ENCODE peak calls at places on chromosomes 7 and 10, in seven cellular contexts. Q is left ventricle myocardium inferior, P is thoracic aorta, I is heart left ventricle, Y is body of pancreas, W is hepatocyte, U is ascending aorta. C is an unnamed sample. For H3K4me1, the result is how much of the 10 kb centered on the place peaks cover.

GRCh38 chr10:62814901-62815372 is 1.2 kb downstream of the EGR2 start:
- DNase-seq in Q (no peak), P (no peak), I (no peak), Y (peak), W (peak), U (no peak), C (no peak)

GRCh38 chr7:33183504-33183903 is 54.1 kb downstream of the BBS9 start:
- DNase-seq in Q (no peak), P (no peak), I (no peak), Y (no peak), W (no peak), U (no peak), C (no peak)

GRCh38 chr10:80094236-80094635 is 15.8 kb downstream of the TMEM254 start:
- DNase-seq in Q (no peak), P (no peak), I (no peak), Y (no peak), W (no peak), U (no peak), C (no peak)

GRCh38 chr7:20607216-20607615 is 8.3 kb upstream of the ABCB5 start:
- DNase-seq in Q (no peak), P (no peak), I (no peak), Y (no peak), W (no peak), U (no peak), C (no peak)

GRCh38 chr10:112750427-112751167 is 199.4 kb upstream of the TCF7L2 start:
- DNase-seq in Q (no peak), P (no peak), I (no peak), Y (no peak), W (peak), U (no peak), C (no peak)

GRCh38 chr10:10359263-10359662 is 658.4 kb upstream of the CELF2 start:
- DNase-seq in Q (no peak), P (no peak), I (no peak), Y (no peak), W (no peak), U (no peak), C (no peak)

GRCh38 chr10:84727398-84727797 is 399.0 kb downstream of the CCSER2 start:
- DNase-seq in Q (no peak), P (no peak), I (no peak), Y (no peak), W (no peak), U (no peak), C (no peak)

GRCh38 chr10:80210259-80210658 is 4.9 kb upstream of the ANXA11 start:
- DNase-seq in Q (no peak), P (no peak), I (no peak), Y (no peak), W (no peak), U (no peak), C (no peak)

GRCh38 chr10:14158575-14158974 is 172.1 kb downstream of the FRMD4A start:
- DNase-seq in Q (no peak), P (no peak), I (no peak), Y (no peak), W (no peak), U (no peak), C (no peak)

GRCh38 chr10:43404675-43405221 is 4.2 kb downstream of the HNRNPF start:
- DNase-seq in Q (no peak), P (no peak), I (no peak), Y (no peak), W (no peak), U (no peak), C (no peak)

GRCh38 chr10:72332423-72333110 is 22.2 kb downstream of the DNAJB12 start:
- DNase-seq in Q (no peak), P (no peak), I (no peak), Y (no peak), W (no peak), U (no peak), C (peak)

GRCh38 chr10:72334832-72335393 is 19.8 kb downstream of the DNAJB12 start:
- DNase-seq in Q (peak), P (peak), I (peak), Y (peak), W (peak), U (peak), C (peak)

GRCh38 chr10:72335394-72336258 is 19.1 kb downstream of the DNAJB12 start:
- DNase-seq in Q (peak), P (no peak), I (peak), Y (peak), W (peak), U (no peak), C (peak)

GRCh38 chr10:72333111-72334012 is 21.4 kb downstream of the DNAJB12 start:
- DNase-seq in Q (peak), P (no peak), I (no peak), Y (no peak), W (peak), U (no peak), C (peak)

GRCh38 chr10:72334196-72334831 is 20.4 kb downstream of the DNAJB12 start:
- DNase-seq in Q (peak), P (no peak), I (no peak), Y (peak), W (peak), U (no peak), C (peak)
- H3K4me1 ChIP-seq in Q (half or more), P (under half), I (half or more), Y (half or more), W (under half), U (under half), C (under half)

DNA sequence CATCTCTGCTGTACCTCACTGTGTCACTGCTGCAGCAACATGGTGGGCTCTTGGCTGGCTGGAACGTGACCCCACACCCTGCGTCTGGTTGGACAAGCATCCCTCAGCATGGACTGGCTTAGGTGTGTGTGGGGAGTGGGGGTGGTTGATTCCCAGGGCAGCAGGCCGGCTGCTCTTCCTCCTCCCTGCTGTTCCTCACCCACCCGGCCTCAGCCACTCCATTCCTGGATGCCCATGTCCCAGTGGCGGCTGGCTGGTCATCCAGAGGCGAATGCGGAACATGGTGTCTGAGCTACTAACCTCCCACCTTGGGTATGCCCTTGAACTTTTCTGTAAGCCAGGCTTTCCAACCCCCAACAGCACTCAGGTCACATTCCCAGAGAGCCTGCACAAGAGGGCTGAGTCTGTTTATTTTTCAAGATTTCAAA is 81.2 kb downstream of the GRK5 start:
- DNase-seq in Q (no peak), P (no peak), I (peak), Y (no peak), W (no peak), U (no peak), C (peak)
- H3K4me1 ChIP-seq in Q (half or more), P (half or more), I (half or more), Y (under half), W (under half), U (under half), C (under half)

DNA sequence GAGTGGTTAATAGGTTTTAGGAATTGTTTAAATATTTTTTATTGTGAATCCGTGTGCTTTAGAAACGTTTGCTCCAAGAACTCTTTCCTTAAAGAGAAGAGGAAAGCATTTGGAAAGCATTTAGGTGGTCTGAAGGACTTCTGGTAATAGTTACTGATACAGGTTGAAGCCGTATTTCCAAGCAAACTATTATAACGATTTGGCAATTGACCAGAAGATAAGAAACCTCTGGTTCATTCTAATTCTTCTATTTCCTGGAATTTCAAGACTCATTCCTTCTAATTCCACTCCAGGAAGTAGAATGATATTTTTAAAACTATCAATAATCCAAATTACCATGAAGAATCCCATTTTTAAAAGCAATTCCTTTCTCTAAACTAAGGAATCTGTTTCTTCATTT is 158.9 kb upstream of the AGR3 start:
- DNase-seq in Q (no peak), P (no peak), I (no peak), Y (no peak), W (no peak), U (no peak), C (no peak)
- H3K4me1 ChIP-seq in Q (under half), P (under half), I (under half), Y (under half), W (under half), U (under half), C (under half)

GRCh38 chr7:142808802-142809583 is 38.2 kb downstream of the PRSS2 start:
- DNase-seq in Q (no peak), P (no peak), I (no peak), Y (peak), W (no peak), U (peak), C (peak)

GRCh38 chr7:142809671-142810070 is 38.9 kb downstream of the PRSS2 start:
- DNase-seq in Q (no peak), P (no peak), I (no peak), Y (no peak), W (no peak), U (no peak), C (no peak)

GRCh38 chr7:142808461-142808801 is 37.7 kb downstream of the PRSS2 start:
- DNase-seq in Q (no peak), P (no peak), I (no peak), Y (no peak), W (no peak), U (no peak), C (no peak)

GRCh38 chr7:142806957-142807356 is 36.2 kb downstream of the PRSS2 start:
- DNase-seq in Q (no peak), P (no peak), I (no peak), Y (no peak), W (no peak), U (no peak), C (no peak)

DNA sequence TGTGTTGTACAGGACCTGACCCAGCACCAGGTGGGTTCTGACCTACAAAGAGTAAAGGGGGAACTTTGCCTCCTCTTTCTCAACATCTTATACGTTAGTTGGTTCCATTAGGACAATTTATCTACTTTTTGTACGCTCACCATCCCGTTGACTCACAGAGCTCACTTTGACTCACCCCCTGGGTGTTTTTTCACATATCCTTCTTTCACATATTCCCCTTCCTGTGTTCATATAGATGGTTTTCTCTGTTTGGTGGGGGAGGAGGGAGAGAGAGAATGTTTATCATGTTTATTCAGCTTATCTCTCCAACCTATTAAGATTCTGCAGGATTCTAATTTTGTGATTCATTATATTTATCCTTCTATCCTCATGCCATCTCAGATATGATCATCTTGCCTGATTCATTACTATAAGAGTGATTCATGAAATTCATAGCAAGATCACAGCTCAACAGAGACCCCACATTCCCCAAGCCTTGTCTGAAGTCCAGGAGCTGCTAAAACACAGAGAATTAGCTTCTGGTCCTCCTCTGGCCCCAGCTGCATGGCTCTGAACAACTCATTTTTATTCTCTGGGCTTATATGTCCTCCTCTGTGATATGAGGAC is 37.2 kb downstream of the PRSS2 start:
- DNase-seq in Q (no peak), P (no peak), I (no peak), Y (no peak), W (no peak), U (no peak), C (no peak)
- H3K4me1 ChIP-seq in Q (under half), P (under half), I (under half), Y (under half), W (under half), U (under half), C (under half)

DNA sequence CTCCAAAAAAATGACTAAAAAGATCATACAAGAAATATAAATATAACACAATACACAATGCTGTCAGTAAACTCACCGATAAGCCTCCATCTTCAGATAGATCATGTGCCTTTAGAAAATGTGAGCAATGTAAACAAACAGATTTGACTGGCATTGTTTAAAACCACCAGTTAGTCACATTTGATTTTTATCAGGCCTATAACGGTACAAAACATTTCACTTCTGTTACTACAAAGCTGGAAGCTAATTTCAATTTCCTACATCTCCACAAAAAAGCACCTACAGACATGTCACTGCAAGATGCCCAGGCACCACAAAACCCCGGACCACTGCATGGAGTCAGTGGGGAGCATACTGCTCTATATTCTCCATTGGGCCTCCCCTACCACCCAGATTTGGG is 18.9 kb downstream of the SGMS1 start:
- DNase-seq in Q (no peak), P (no peak), I (no peak), Y (no peak), W (no peak), U (no peak), C (no peak)
- H3K4me1 ChIP-seq in Q (half or more), P (under half), I (under half), Y (half or more), W (half or more), U (under half), C (under half)

DNA sequence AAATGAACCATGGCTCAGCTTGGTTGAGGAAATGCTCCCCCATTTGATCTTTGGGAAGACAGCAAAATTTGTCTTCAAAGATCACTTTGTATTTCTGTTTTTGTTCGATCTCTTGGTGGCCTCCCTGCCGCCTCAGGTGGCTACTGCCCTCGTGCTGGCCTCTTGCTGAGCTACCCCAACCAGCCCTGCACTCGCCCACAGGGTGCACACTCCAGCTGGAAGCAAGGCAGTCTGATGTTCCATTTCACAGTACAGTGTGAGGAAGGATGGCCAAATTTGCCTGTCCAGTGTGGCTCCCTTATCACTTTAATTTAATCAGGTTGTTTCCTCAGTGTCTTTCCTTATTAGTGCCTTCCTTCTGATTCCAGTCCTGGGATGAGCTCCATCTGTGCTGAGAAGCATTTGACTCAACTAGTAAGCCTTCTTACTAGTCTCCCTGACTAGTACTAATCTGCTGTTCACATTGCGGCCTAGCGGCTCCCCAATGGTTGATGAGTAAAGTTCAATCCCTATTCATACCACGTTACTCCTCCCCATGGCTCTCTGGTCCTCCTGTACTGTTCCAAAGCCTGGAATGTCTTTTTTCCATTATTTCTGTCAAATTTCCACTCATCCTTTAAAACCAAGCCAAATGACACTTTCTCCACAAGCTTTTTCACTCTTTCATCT is 8.2 kb downstream of the MYOF start:
- DNase-seq in Q (no peak), P (no peak), I (no peak), Y (no peak), W (no peak), U (no peak), C (no peak)
- H3K4me1 ChIP-seq in Q (half or more), P (under half), I (under half), Y (under half), W (under half), U (under half), C (under half)

DNA sequence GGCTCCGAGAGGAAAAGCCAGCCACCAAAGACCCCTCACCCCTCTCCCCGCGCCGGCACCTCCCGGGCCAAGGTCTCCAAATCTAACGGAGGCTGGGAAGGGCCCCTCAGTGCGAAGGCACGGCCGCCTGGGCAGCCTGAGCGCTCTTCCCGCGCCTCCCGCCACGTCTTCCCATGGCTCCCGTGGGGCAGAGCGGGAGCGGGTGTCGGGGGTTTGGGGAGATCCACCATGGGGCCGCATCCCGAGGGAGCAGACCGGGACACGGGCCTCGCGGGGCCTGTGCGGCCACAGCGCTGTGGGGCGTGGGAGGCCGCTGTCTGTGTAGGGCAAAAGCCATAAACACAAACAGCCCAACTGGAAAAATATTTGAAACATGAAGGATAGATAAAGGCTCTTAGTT is 22.4 kb downstream of the GPER1 start:
- DNase-seq in Q (no peak), P (no peak), I (peak), Y (no peak), W (no peak), U (no peak), C (peak)
- H3K4me1 ChIP-seq in Q (under half), P (under half), I (under half), Y (under half), W (under half), U (under half), C (under half)

GRCh38 chr10:48634984-48635557 is 30.2 kb upstream of the ARHGAP22 start:
- DNase-seq in Q (no peak), P (no peak), I (no peak), Y (no peak), W (no peak), U (no peak), C (no peak)

GRCh38 chr10:48632166-48632565 is 27.3 kb upstream of the ARHGAP22 start:
- DNase-seq in Q (no peak), P (no peak), I (no peak), Y (no peak), W (no peak), U (no peak), C (no peak)

GRCh38 chr10:48633381-48634197 is 28.7 kb upstream of the ARHGAP22 start:
- DNase-seq in Q (no peak), P (no peak), I (no peak), Y (no peak), W (no peak), U (no peak), C (no peak)

GRCh38 chr10:48636231-48636630 is 31.4 kb upstream of the ARHGAP22 start:
- DNase-seq in Q (no peak), P (no peak), I (no peak), Y (no peak), W (no peak), U (no peak), C (no peak)

GRCh38 chr10:48634198-48634983 is 29.5 kb upstream of the ARHGAP22 start:
- DNase-seq in Q (peak), P (no peak), I (peak), Y (peak), W (no peak), U (peak), C (peak)
- H3K4me1 ChIP-seq in Q (under half), P (under half), I (under half), Y (under half), W (under half), U (under half), C (under half)

DNA sequence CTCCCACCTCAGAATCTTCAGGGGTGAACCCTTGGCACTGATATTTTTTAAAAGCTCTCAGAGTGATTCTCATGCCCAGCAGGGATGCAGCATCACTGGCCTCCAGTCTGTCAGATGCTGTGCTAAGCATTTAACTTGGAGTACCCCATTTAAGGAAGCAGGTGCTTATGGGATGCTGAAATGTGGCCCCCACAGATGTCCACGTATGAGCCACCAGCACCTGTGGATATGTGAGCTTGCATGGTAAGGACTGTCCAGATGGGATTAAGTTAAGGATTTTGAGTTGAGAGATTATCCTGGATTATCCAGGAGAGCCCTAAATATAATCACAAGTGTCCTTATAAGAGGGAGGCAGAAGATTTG is 17.7 kb downstream of the CHST3 start:
- DNase-seq in Q (no peak), P (no peak), I (no peak), Y (no peak), W (no peak), U (no peak), C (peak)
- H3K4me1 ChIP-seq in Q (half or more), P (half or more), I (half or more), Y (half or more), W (under half), U (under half), C (half or more)

C was measured in right cardiac atrium.